ENCODE peak calls at places on chromosomes 13 and 19, in six cellular contexts. D is heart left ventricle, N is omental fat pad, V is progenitor cell of endocrine pancreas, R is lower leg skin, G is Calu3. H is an unnamed sample.

GRCh38 chr19:31226536-31226935 is 122.7 kb downstream of the TSHZ3 start:
- DNase-seq in V (no peak), G (no peak), D (no peak), N (no peak), R (no peak), H (no peak)

GRCh38 chr13:21767032-21767431 is 96.2 kb downstream of the FGF9 start:
- DNase-seq in G (no peak), R (no peak), N (no peak), D (no peak), V (no peak), H (no peak)

GRCh38 chr13:34416833-34417425 is 525.1 kb upstream of the NBEA start:
- DNase-seq in D (peak), R (no peak), G (no peak), V (no peak), N (no peak), H (no peak)

GRCh38 chr13:44142911-44143665 is 230.5 kb upstream of the SERP2 start:
- DNase-seq in N (no peak), V (no peak), R (no peak), D (no peak), G (no peak), H (no peak)

GRCh38 chr19:27635401-27635800 is 1577.5 kb downstream of the UQCRFS1 start:
- DNase-seq in G (no peak), D (no peak), V (no peak), N (no peak), R (peak), H (no peak)

GRCh38 chr19:13149628-13150186 is 468 bp downstream of the STX10 start:
- DNase-seq in N (no peak), G (no peak), D (peak), V (peak), R (peak), H (peak)

GRCh38 chr13:81487151-81487550 is 1146.2 kb upstream of the SPRY2 start:
- DNase-seq in G (peak), D (no peak), N (no peak), R (no peak), V (no peak), H (peak)

GRCh38 chr13:111338841-111339240 is 18.4 kb downstream of the TEX29 start:
- DNase-seq in V (no peak), D (no peak), N (no peak), G (no peak), R (peak), H (no peak)

GRCh38 chr19:15640294-15640903 is at the start of gene CYP4F3:
- DNase-seq in N (no peak), R (peak), V (no peak), G (peak), D (peak), H (no peak)

GRCh38 chr13:33184131-33184485 is 101.4 kb downstream of the STARD13 start:
- DNase-seq in N (no peak), D (no peak), R (no peak), G (no peak), V (no peak), H (no peak)

GRCh38 chr19:57002765-57003164 is 117.0 kb upstream of the USP29 start:
- DNase-seq in V (no peak), D (no peak), G (no peak), R (no peak), N (no peak), H (no peak)

GRCh38 chr19:1856698-1857603 is 6.4 kb downstream of the KLF16 start:
- DNase-seq in G (peak), V (peak), D (peak), R (peak), N (peak), H (peak)

GRCh38 chr13:107301724-107302374 is 733.9 kb upstream of the ARGLU1 start:
- DNase-seq in V (no peak), D (no peak), G (no peak), R (no peak), N (no peak), H (no peak)

GRCh38 chr19:38514812-38515633 is 81.5 kb downstream of the RYR1 start:
- DNase-seq in R (peak), G (peak), D (peak), N (no peak), V (peak), H (peak)

GRCh38 chr13:99989376-99990044 is 7.9 kb downstream of the ZIC2 start:
- DNase-seq in G (no peak), D (no peak), N (no peak), R (no peak), V (no peak), H (peak)

GRCh38 chr13:32314968-32315254 is 252 bp downstream of the ZAR1L start:
- DNase-seq in N (peak), D (no peak), V (no peak), R (no peak), G (no peak), H (peak)

GRCh38 chr19:35555301-35556005 is 8.0 kb downstream of the ATP4A start:
- DNase-seq in D (no peak), N (no peak), R (no peak), G (peak), V (no peak), H (peak)

GRCh38 chr19:31355330-31356289 is 6.4 kb upstream of the TSHZ3 start:
- DNase-seq in N (no peak), G (no peak), R (no peak), V (no peak), D (no peak), H (no peak)

DNA sequence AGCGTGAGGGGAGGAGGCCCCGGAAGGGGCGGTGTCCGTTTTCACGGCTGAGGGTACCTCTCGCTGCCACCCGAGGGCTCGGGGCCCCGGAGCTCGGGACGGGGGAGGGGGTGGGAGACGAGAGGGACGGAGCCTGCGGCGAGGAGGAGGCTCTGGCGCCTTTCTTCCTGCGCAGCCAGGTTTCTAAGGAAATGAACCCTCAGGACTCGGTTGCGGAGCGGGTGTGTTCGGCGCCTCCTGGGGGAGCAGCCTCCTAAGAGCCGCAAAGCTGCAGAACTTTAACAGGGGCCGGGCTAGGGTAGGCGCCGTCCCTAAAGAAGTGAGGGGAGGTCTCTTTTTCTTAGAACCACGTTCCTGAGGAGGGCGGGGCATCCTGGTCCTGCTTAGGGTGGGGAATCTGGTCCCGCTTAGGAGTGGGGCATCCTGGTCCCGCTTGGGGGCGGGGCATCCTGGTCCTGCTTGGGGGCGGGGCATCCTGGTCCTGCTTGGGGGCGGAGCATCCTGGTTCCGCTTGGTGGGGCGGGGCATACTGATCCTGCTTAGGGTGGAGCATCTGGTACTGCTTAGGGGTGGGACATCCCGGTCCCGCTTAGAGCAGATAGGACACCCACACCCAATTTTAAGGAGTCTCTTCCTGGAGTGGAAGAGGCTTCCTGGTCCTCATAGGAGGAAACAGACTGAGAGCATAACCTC is 6.2 kb downstream of the SYT5 start:
- DNase-seq in V (no peak), N (no peak), R (peak), D (peak), G (peak), H (peak)
- TF ChIP-seq CTCF in V (no peak), N (no peak), R (no peak), D (no peak), G (no peak), H (no peak)

GRCh38 chr13:72255908-72256307 is 388.9 kb upstream of the DACH1 start:
- DNase-seq in V (peak), N (no peak), R (no peak), D (no peak), G (peak), H (peak)
- TF ChIP-seq CTCF in V (peak), N (no peak), R (no peak), D (no peak), G (no peak), H (no peak)

GRCh38 chr19:3882041-3882384 is 1.5 kb downstream of the ATCAY start:
- DNase-seq in N (no peak), D (no peak), V (no peak), G (no peak), R (no peak), H (no peak)

GRCh38 chr19:3881272-3882040 is 971 bp downstream of the ATCAY start:
- DNase-seq in N (no peak), V (no peak), R (no peak), G (no peak), D (no peak), H (no peak)

GRCh38 chr19:3880471-3881271 is at the start of gene ATCAY:
- DNase-seq in N (no peak), G (no peak), V (no peak), R (no peak), D (no peak), H (no peak)

DNA sequence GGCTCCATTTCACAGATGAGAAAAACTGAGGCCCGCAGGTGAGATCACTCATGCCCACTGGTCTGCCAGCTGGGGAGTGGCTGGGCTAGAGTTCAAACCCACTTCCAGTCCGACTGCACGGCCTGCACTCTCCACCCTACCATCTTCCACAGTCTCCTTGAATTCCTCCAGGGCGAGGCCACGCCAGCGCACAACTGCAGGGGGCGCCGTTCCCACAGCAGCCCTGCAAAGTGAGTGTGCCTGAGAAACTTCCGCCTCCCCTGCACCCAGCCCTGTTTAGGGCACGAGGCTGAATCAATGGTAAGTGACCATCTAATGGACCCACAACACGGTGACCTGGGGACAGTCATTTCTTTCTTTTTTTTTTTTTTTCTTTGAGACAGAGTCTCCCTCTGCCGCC is 829 bp upstream of the ATCAY start:
- DNase-seq in G (no peak), N (no peak), V (no peak), R (no peak), D (no peak), H (no peak)
- TF ChIP-seq CTCF in G (no peak), N (no peak), V (peak), R (no peak), D (no peak), H (peak)

GRCh38 chr13:29924482-29924884 is 74.1 kb upstream of the UBL3 start:
- DNase-seq in G (no peak), V (no peak), N (no peak), R (no peak), D (no peak), H (no peak)
- TF ChIP-seq CTCF in G (no peak), V (peak), N (no peak), R (no peak), D (no peak), H (peak)

DNA sequence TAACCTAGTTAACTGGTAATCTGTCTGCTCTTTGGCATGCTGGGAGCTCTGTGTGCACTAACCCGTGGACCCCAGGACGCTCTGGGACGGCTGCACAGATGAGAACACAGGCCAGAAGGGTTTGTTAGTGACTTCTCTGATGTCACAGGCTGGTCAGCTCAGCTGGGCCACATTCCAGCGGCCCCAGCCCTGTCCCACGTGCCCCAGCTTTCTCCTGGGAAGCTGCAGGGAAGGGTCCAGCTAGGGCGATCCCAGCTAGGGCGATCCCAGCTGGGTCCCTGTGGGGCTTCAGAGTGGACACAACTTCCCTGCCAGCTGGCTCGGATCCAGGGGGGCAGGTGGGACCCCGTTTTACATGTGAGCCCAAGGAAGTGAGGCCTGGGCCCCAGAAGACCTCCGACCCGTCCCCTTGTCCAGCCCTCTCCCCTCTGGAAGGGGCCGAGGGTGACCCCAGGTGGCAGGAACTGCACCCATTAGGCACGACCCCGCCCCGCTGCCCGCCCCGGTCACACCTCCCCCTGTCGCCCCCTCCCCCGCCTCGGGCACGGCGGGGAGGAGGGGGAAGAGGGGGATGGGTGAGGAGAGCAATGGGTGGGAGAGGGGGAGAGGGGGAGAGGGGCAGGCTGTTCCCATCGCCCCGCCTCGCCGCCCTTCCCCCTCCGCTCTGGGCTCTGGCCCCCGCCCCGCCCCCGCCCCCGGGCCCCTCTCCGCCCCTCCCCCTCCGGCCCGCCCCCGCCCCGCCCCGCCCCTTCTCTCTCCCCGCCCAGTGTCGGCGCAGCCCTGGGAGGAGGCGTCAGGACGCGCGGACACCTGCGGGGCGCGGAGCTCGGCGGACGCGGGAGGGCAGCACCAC is 75.2 kb upstream of the MCF2L start:
- DNase-seq in G (peak), R (no peak), N (no peak), D (no peak), V (peak), H (peak)
- TF ChIP-seq CTCF in G (no peak), R (no peak), N (no peak), D (no peak), V (peak), H (no peak)

H was measured in endothelial cell.